ENCODE peak calls at places on chromosomes 1 and 21, in six cellular contexts. O is HepG2, U is DND-41, Y is GM23248, G is MM.1S, Z is endothelial cell of umbilical vein. D is an unnamed sample.

GRCh38 chr1:197674286-197674685 is 101.0 kb downstream of the DENND1B start:
- DNase-seq in Y (no peak), G (no peak), U (no peak), Z (no peak), O (no peak), D (no peak)

GRCh38 chr1:171254859-171255258 is 6.6 kb downstream of the FMO1 start:
- DNase-seq in O (no peak), Y (peak; percentile 50), G (no peak), U (no peak), Z (no peak), D (no peak)

GRCh38 chr1:224312025-224312424 is 17.9 kb downstream of the NVL start:
- DNase-seq in U (no peak), O (no peak), G (no peak), Y (no peak), Z (no peak), D (no peak)

GRCh38 chr1:108051625-108052382 is 86.8 kb upstream of the VAV3 start:
- DNase-seq in O (peak; percentile 88), G (no peak), Y (no peak), U (no peak), Z (no peak), D (no peak)

GRCh38 chr21:20276377-20276776 is 721.8 kb upstream of the NCAM2 start:
- DNase-seq in G (no peak), Z (no peak), O (no peak), U (no peak), Y (no peak), D (no peak)

GRCh38 chr1:213135572-213135971 is 84.5 kb downstream of the RPS6KC1 start:
- DNase-seq in U (no peak), Y (peak; percentile 60), G (no peak), O (no peak), Z (peak; percentile 64), D (no peak)

GRCh38 chr1:15038232-15039016 is 115.1 kb upstream of the TMEM51 start:
- DNase-seq in Z (no peak), Y (peak; percentile 47), G (peak; percentile 46), O (peak; percentile 61), U (peak; percentile 38), D (peak; percentile 82)

GRCh38 chr1:58883037-58883887 is 99.4 kb upstream of the JUN start:
- DNase-seq in Z (peak; percentile 99), Y (peak; percentile 97), U (no peak), O (peak; percentile 93), G (peak; percentile 47), D (no peak)

GRCh38 chr21:35491114-35491513 is 442.0 kb upstream of the RUNX1 start:
- DNase-seq in O (no peak), Z (no peak), U (no peak), G (no peak), Y (no peak), D (no peak)

GRCh38 chr1:93874025-93874651 is 4.9 kb downstream of the DNTTIP2 start:
- DNase-seq in Y (peak; percentile 63), Z (peak; percentile 21), O (peak; percentile 16), U (peak; percentile 31), G (no peak), D (peak; percentile 44)

GRCh38 chr1:94855307-94855700 is 35.1 kb downstream of the SLC44A3 start:
- DNase-seq in G (no peak), Z (peak; percentile 22), Y (peak; percentile 46), U (no peak), O (no peak), D (no peak)

GRCh38 chr21:34558960-34559631 is 47.1 kb upstream of the KCNE1 start:
- DNase-seq in Z (no peak), Y (no peak), G (no peak), O (no peak), U (no peak), D (no peak)

GRCh38 chr1:47478090-47478489 is 40.2 kb downstream of the FOXD2 start:
- DNase-seq in U (no peak), O (peak; percentile 92), G (no peak), Y (no peak), Z (no peak), D (no peak)

GRCh38 chr21:46126321-46127238 is 28.7 kb downstream of the COL6A2 start:
- DNase-seq in O (no peak), U (no peak), G (no peak), Y (no peak), Z (no peak), D (no peak)

GRCh38 chr1:119739150-119739549 is 27.4 kb downstream of the PHGDH start:
- DNase-seq in G (no peak), O (no peak), U (no peak), Z (no peak), Y (no peak), D (no peak)

GRCh38 chr1:17673335-17674075 is 81.6 kb upstream of the ACTL8 start:
- DNase-seq in U (no peak), Z (no peak), Y (peak; percentile 33), G (no peak), O (no peak), D (no peak)

GRCh38 chr1:37601441-37601840 is 5.7 kb upstream of the GNL2 start:
- DNase-seq in U (no peak), G (no peak), Y (no peak), Z (no peak), O (no peak), D (no peak)

GRCh38 chr1:64578270-64578973 is 108.5 kb downstream of the CACHD1 start:
- DNase-seq in G (no peak), Y (no peak), O (no peak), U (no peak), Z (no peak), D (no peak)

GRCh38 chr1:218299416-218299815 is 14.3 kb downstream of the RRP15 start:
- DNase-seq in O (peak; percentile 12), Z (peak; percentile 61), U (no peak), G (peak; percentile 34), Y (peak; percentile 75), D (peak; percentile 72)

GRCh38 chr1:179229214-179230140 is at the start of gene ABL2:
- DNase-seq in Y (peak; percentile 70), O (peak; percentile 18), Z (peak; percentile 48), G (peak; percentile 80), U (peak; percentile 71), D (peak; percentile 79)

GRCh38 chr1:168225476-168226190 is at the start of gene SFT2D2:
- DNase-seq in O (peak; percentile 55), U (peak; percentile 86), Z (peak; percentile 78), Y (peak; percentile 88), G (peak; percentile 93), D (peak; percentile 94)

GRCh38 chr1:64042331-64043100 is 160.9 kb upstream of the UBE2U start:
- DNase-seq in O (no peak), Z (peak; percentile 43), G (no peak), U (no peak), Y (peak; percentile 91), D (no peak)

GRCh38 chr1:88729297-88729696 is 45.2 kb downstream of the PKN2 start:
- DNase-seq in G (no peak), Z (no peak), O (no peak), U (no peak), Y (no peak), D (no peak)

GRCh38 chr1:199725002-199725401 is 302.5 kb upstream of the NR5A2 start:
- DNase-seq in U (no peak), Z (no peak), Y (no peak), G (peak; percentile 80), O (no peak), D (no peak)
- H2AFZ ChIP-seq in U (no peak overlapping the region), Z (no peak overlapping the region), Y (no peak overlapping the region), G (no peak overlapping the region), O (no peak overlapping the region), D (peak overlapping the region; percentile 28)

GRCh38 chr1:30906631-30907389 is 1.7 kb downstream of the SDC3 start:
- DNase-seq in U (no peak), Y (no peak), Z (no peak), G (no peak), O (no peak), D (no peak)

GRCh38 chr1:30908886-30909777 is 574 bp upstream of the SDC3 start:
- DNase-seq in U (no peak), Y (no peak), G (no peak), Z (no peak), O (no peak), D (peak; percentile 62)

GRCh38 chr1:30907390-30907640 is 1.2 kb downstream of the SDC3 start:
- DNase-seq in Z (no peak), O (no peak), U (no peak), Y (peak; percentile 15), G (no peak), D (no peak)

GRCh38 chr1:30907641-30908445 is 715 bp downstream of the SDC3 start:
- DNase-seq in Y (no peak), G (no peak), Z (no peak), U (no peak), O (no peak), D (no peak)

DNA sequence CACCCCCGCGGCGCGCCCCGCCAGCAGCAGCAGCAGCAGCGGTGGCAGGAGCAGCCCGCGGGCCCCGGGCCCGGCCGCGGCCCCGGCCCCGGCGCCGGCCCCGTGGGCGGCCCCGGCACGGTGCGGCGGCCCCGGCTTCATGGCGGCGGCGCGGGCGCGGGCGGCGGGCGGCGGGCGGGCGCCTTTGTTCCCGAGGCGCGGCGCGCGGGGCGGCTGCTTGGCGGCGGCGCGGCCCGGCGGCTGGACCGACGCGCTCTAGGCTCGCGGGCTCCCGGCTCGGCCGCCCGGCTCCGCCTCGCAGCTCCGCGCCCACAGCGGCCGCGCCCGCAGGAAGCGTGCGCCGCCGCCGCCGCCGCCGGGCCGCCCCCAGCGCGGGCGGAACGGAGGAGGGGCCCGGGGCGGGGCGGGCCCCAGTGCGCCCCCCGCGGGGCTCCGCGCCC is at the start of gene SDC3:
- DNase-seq in G (peak; percentile 25), Y (peak; percentile 78), O (no peak), U (no peak), Z (no peak), D (no peak)
- H4K20me1 ChIP-seq in G (no peaks in the 10 kb centered on the region), Y (no peaks in the 10 kb centered on the region), O (no peaks in the 10 kb centered on the region), U (peaks cover 24% of the 10 kb centered on the region), Z (no peaks in the 10 kb centered on the region), D (peaks cover 5% of the 10 kb centered on the region)

GRCh38 chr1:220879509-220880366 is 495 bp downstream of the HLX start:
- DNase-seq in G (peak; percentile 65), U (no peak), O (no peak), Z (peak; percentile 46), Y (peak; percentile 85), D (no peak)
- H2AFZ ChIP-seq in G (peak overlapping the region; percentile 97), U (no peak overlapping the region), O (no peak overlapping the region), Z (peak overlapping the region; percentile 80), Y (peak overlapping the region; percentile 82), D (no peak overlapping the region)

GRCh38 chr1:54365847-54366246 is 40.3 kb downstream of the SSBP3 start:
- DNase-seq in G (no peak), Z (no peak), U (no peak), O (no peak), Y (no peak), D (no peak)

GRCh38 chr1:54365020-54365797 is 41.0 kb downstream of the SSBP3 start:
- DNase-seq in O (no peak), G (no peak), U (no peak), Y (no peak), Z (no peak), D (no peak)

GRCh38 chr1:54363925-54364324 is 42.3 kb downstream of the SSBP3 start:
- DNase-seq in Y (no peak), O (no peak), Z (no peak), U (no peak), G (no peak), D (no peak)

GRCh38 chr1:54362881-54363340 is 43.3 kb downstream of the SSBP3 start:
- DNase-seq in Z (no peak), O (no peak), G (no peak), U (no peak), Y (peak; percentile 30), D (no peak)

DNA sequence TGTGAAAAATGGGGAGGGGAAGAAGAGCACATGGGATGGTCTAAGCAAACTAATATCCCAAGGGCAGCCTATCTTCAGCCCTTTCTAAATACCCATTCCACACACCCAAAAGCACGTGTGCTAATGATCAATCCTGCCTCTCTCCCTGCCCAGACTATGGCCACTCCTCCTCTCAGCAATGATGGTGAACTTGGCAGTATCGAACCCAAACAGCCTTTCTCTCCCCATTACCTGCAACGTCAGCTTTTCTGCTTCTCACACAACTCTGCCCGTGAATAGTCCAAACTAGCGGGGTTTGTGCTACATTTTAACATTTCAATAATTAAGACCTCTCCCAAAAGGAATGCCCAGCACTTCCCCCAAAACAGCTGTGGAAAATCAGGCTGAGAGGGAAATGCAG is 41.6 kb downstream of the SSBP3 start:
- DNase-seq in O (no peak), Y (no peak), G (no peak), Z (no peak), U (no peak), D (no peak)
- H4K20me1 ChIP-seq in O (no peaks in the 10 kb centered on the region), Y (no peaks in the 10 kb centered on the region), G (peaks cover 4% of the 10 kb centered on the region), Z (no peaks in the 10 kb centered on the region), U (peaks cover 66% of the 10 kb centered on the region), D (no peaks in the 10 kb centered on the region)

D was measured in Karpas-422.